ENCODE peak calls at places on chromosomes 6 and 20, in seven cellular contexts. A is vagina, Z is left ventricle myocardium inferior, Q is GM06990, U is H9, J is PC-3, F is neural crest cell. E is an unnamed sample.

GRCh38 chr20:63577317-63577894 is 3.4 kb upstream of the HELZ2 start:
- DNase-seq in A (no peak), Z (peak), Q (no peak), U (no peak), J (no peak), F (no peak), E (no peak)

GRCh38 chr6:501891-502601 is 110.5 kb downstream of the IRF4 start:
- DNase-seq in A (no peak), Z (no peak), Q (peak), U (no peak), J (no peak), F (no peak), E (no peak)

GRCh38 chr6:4962905-4963304 is 40.9 kb downstream of the RPP40 start:
- DNase-seq in A (peak), Z (no peak), Q (no peak), U (no peak), J (no peak), F (no peak), E (no peak)

GRCh38 chr6:153668758-153669157 is 370.3 kb upstream of the OPRM1 start:
- DNase-seq in A (no peak), Z (no peak), Q (no peak), U (no peak), J (no peak), F (no peak), E (no peak)

GRCh38 chr6:151112130-151112529 is 127.6 kb upstream of the AKAP12 start:
- DNase-seq in A (no peak), Z (no peak), Q (no peak), U (no peak), J (no peak), F (no peak), E (no peak)

GRCh38 chr6:157056275-157056674 is 267.0 kb downstream of the TMEM242 start:
- DNase-seq in A (no peak), Z (no peak), Q (peak), U (no peak), J (no peak), F (no peak), E (no peak)

GRCh38 chr20:13085275-13085674 is 76.5 kb downstream of the SPTLC3 start:
- DNase-seq in A (no peak), Z (no peak), Q (no peak), U (no peak), J (peak), F (no peak), E (no peak)

GRCh38 chr6:4358414-4359107 is 223.2 kb upstream of the ECI2 start:
- DNase-seq in A (peak), Z (peak), Q (no peak), U (peak), J (peak), F (peak), E (peak)

GRCh38 chr20:38181207-38181693 is 16.2 kb upstream of the TGM2 start:
- DNase-seq in A (no peak), Z (no peak), Q (peak), U (no peak), J (peak), F (no peak), E (no peak)

GRCh38 chr6:25136879-25137278 is 142.3 kb upstream of the CARMIL1 start:
- DNase-seq in A (no peak), Z (no peak), Q (no peak), U (no peak), J (no peak), F (no peak), E (no peak)

GRCh38 chr20:43843096-43843964 is 71.3 kb upstream of the TOX2 start:
- DNase-seq in A (peak), Z (no peak), Q (no peak), U (no peak), J (peak), F (no peak), E (peak)

GRCh38 chr6:81793811-81794210 is 41.3 kb upstream of the TENT5A start:
- DNase-seq in A (no peak), Z (no peak), Q (no peak), U (no peak), J (no peak), F (no peak), E (no peak)

GRCh38 chr20:42721923-42722322 is 467.8 kb downstream of the PTPRT start:
- DNase-seq in A (no peak), Z (no peak), Q (no peak), U (no peak), J (no peak), F (no peak), E (peak)

GRCh38 chr6:33213166-33213988 is 5.1 kb downstream of the RING1 start:
- DNase-seq in A (no peak), Z (no peak), Q (no peak), U (no peak), J (no peak), F (peak), E (no peak)

GRCh38 chr20:38806855-38807655 is 1.6 kb downstream of the PPP1R16B start:
- DNase-seq in A (no peak), Z (no peak), Q (peak), U (no peak), J (no peak), F (no peak), E (no peak)

GRCh38 chr6:169865346-169866139 is 114.1 kb downstream of the ERMARD start:
- DNase-seq in A (peak), Z (no peak), Q (no peak), U (no peak), J (no peak), F (no peak), E (no peak)

GRCh38 chr6:119148102-119148824 is 69.8 kb upstream of the FAM184A start:
- DNase-seq in A (no peak), Z (no peak), Q (no peak), U (peak), J (peak), F (peak), E (peak)

GRCh38 chr6:3222506-3223038 is 4.9 kb downstream of the TUBB2B start:
- DNase-seq in A (no peak), Z (no peak), Q (no peak), U (no peak), J (no peak), F (no peak), E (no peak)

GRCh38 chr6:136873733-136874132 is 48.4 kb upstream of the SLC35D3 start:
- DNase-seq in A (no peak), Z (no peak), Q (no peak), U (no peak), J (no peak), F (no peak), E (peak)

GRCh38 chr6:134379599-134379998 is 61.7 kb upstream of the SGK1 start:
- DNase-seq in A (no peak), Z (no peak), Q (no peak), U (no peak), J (no peak), F (no peak), E (no peak)

GRCh38 chr6:157020398-157021266 is 243.5 kb downstream of the ARID1B start:
- DNase-seq in A (peak), Z (peak), Q (no peak), U (peak), J (peak), F (no peak), E (no peak)

GRCh38 chr6:83250235-83250634 is 57.1 kb downstream of the RWDD2A start:
- DNase-seq in A (no peak), Z (no peak), Q (no peak), U (no peak), J (no peak), F (no peak), E (no peak)

GRCh38 chr6:69421986-69422385 is 374.8 kb downstream of the LMBRD1 start:
- DNase-seq in A (no peak), Z (no peak), Q (no peak), U (no peak), J (no peak), F (no peak), E (no peak)

GRCh38 chr6:16481680-16482079 is 243.3 kb downstream of the GMPR start:
- DNase-seq in A (no peak), Z (no peak), Q (peak), U (no peak), J (no peak), F (no peak), E (no peak)

GRCh38 chr6:142210606-142211005 is 63.5 kb downstream of the VTA1 start:
- DNase-seq in A (no peak), Z (no peak), Q (no peak), U (no peak), J (no peak), F (no peak), E (no peak)

GRCh38 chr6:9332241-9332640 is 896.9 kb upstream of the SLC35B3 start:
- DNase-seq in A (no peak), Z (no peak), Q (no peak), U (no peak), J (no peak), F (no peak), E (no peak)

GRCh38 chr20:35618372-35619131 is 2.9 kb downstream of the SPAG4 start:
- DNase-seq in A (no peak), Z (no peak), Q (no peak), U (peak), J (peak), F (no peak), E (no peak)

GRCh38 chr20:56088381-56088780 is 83.1 kb upstream of the CBLN4 start:
- DNase-seq in A (no peak), Z (no peak), Q (no peak), U (no peak), J (no peak), F (no peak), E (no peak)

GRCh38 chr6:41536884-41537347 is 9.3 kb upstream of the FOXP4 start:
- DNase-seq in A (no peak), Z (no peak), Q (no peak), U (no peak), J (peak), F (no peak), E (peak)

GRCh38 chr6:116397960-116398359 is 27.2 kb downstream of the DSE start:
- DNase-seq in A (no peak), Z (no peak), Q (no peak), U (no peak), J (no peak), F (no peak), E (no peak)

GRCh38 chr6:33163540-33163939 is 28.7 kb downstream of the COL11A2 start:
- DNase-seq in A (no peak), Z (no peak), Q (no peak), U (no peak), J (no peak), F (no peak), E (no peak)

GRCh38 chr20:53283011-53283410 is 310.6 kb downstream of the ZNF217 start:
- DNase-seq in A (no peak), Z (no peak), Q (no peak), U (no peak), J (no peak), F (no peak), E (no peak)

GRCh38 chr6:64280569-64280968 is 645.0 kb downstream of the PHF3 start:
- DNase-seq in A (no peak), Z (no peak), Q (no peak), U (no peak), J (peak), F (peak), E (no peak)

GRCh38 chr6:160789263-160790027 is 87.4 kb downstream of the PLG start:
- DNase-seq in A (no peak), Z (no peak), Q (peak), U (no peak), J (no peak), F (no peak), E (no peak)

GRCh38 chr6:167699141-167700036 is 127.3 kb upstream of the AFDN start:
- DNase-seq in A (no peak), Z (peak), Q (peak), U (no peak), J (peak), F (no peak), E (no peak)

GRCh38 chr6:79146426-79146825 is 68.4 kb upstream of the PHIP start:
- DNase-seq in A (no peak), Z (no peak), Q (no peak), U (no peak), J (no peak), F (no peak), E (no peak)

GRCh38 chr6:31165986-31166385 is 4.5 kb downstream of the POU5F1 start:
- DNase-seq in A (no peak), Z (no peak), Q (no peak), U (no peak), J (no peak), F (no peak), E (no peak)

GRCh38 chr20:24918579-24919566 is 30.2 kb upstream of the CST7 start:
- DNase-seq in A (no peak), Z (no peak), Q (no peak), U (no peak), J (no peak), F (no peak), E (no peak)

GRCh38 chr6:101597711-101598110 is 204.2 kb downstream of the GRIK2 start:
- DNase-seq in A (no peak), Z (no peak), Q (no peak), U (no peak), J (no peak), F (no peak), E (peak)

DNA sequence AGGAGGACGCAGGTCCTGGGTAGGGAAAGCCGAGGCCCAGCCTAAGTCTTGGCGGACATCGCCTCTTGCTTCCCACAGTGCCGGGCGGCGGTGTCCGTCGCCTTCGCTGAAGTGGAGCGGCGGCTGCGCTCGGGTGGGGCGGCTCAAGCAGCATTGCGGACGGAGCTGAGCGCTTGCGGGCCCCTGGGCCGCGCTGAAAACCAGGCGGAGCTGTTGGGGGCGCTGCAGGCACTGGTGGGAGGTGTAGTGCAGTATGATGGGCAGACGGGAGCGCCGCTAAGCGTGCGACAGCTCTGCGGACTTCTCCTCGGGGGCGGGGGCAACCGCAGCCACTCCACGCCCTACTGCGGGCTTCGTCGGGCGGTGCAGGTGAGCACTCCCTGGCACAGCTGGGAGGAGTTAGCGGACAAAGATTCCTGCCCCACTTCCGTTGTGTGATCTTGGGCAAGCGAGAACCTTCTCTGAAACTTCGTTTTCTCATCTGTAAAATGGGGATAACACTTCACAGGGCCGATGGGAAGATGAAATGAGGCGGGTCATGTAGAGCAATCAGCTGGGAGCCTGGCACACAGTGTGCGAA is 4.3 kb downstream of the PRSS16 start:
- DNase-seq in A (no peak), Z (no peak), Q (peak), U (peak), J (peak), F (peak), E (peak)
- TF ChIP-seq CTCF in A (no peak), Z (no peak), Q (peak), U (peak), J (peak), F (peak), E (peak)

GRCh38 chr6:131199568-131200272 is 64.5 kb downstream of the AKAP7 start:
- DNase-seq in A (no peak), Z (no peak), Q (peak), U (peak), J (peak), F (peak), E (peak)
- TF ChIP-seq CTCF in A (peak), Z (peak), Q (peak), U (peak), J (peak), F (peak), E (peak)

GRCh38 chr6:11043961-11044711 is at the start of gene ELOVL2:
- DNase-seq in A (no peak), Z (peak), Q (peak), U (peak), J (peak), F (peak), E (no peak)
- TF ChIP-seq CTCF in A (no peak), Z (peak), Q (no peak), U (no peak), J (peak), F (peak), E (peak)

DNA sequence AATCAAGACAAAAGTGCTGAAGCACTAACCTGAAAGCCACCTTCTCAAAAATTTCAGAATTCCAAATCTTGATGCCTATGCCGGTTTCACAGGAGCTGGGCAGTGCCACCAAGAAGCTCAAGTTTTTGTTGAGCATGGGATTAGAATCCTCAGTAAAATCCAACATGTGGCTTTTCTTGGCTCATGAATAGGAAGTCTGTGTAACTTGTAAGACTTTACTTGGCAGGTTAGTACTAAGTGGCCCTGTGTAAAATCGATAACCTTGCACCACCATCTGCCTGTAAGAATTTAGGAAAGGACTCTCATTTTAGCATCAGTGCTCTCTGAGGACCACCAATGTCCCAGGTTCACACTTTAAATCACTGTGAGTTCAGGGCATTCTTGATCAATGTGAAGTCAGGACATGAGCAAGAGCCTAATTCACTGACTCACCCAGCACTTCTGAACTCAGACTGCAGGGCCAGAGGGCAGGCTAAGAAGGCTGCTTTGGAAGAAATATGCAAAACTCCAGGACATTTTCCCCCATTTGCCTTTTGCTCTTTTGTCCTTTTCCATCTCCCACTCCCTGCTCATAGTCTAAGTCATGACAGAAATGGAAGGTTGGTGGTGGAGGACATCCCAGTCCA is 113.2 kb downstream of the EDN1 start:
- DNase-seq in A (no peak), Z (no peak), Q (no peak), U (no peak), J (peak), F (no peak), E (peak)
- TF ChIP-seq CTCF in A (no peak), Z (no peak), Q (no peak), U (no peak), J (no peak), F (no peak), E (peak)

DNA sequence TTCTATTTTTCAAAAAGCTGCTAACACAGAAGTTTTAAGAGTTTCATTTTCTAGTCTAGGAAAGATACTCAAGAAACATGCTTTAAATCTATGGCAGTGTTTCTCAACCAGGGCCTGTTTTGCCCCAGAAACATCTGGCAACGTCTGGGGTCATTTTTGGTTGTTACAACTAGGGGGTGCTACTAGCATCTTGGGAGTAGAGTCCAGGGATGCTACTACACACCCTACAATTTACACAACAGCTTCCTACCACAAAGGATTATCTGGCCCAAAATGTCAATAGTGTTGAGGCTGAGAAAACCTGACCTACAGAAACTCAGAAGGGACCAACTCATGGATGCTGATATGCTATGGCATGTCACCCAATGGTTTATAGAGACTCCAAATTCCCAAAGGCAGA is 24.4 kb downstream of the SERAC1 start:
- DNase-seq in A (no peak), Z (no peak), Q (no peak), U (peak), J (peak), F (no peak), E (no peak)
- TF ChIP-seq CTCF in A (no peak), Z (no peak), Q (peak), U (peak), J (peak), F (no peak), E (peak)

DNA sequence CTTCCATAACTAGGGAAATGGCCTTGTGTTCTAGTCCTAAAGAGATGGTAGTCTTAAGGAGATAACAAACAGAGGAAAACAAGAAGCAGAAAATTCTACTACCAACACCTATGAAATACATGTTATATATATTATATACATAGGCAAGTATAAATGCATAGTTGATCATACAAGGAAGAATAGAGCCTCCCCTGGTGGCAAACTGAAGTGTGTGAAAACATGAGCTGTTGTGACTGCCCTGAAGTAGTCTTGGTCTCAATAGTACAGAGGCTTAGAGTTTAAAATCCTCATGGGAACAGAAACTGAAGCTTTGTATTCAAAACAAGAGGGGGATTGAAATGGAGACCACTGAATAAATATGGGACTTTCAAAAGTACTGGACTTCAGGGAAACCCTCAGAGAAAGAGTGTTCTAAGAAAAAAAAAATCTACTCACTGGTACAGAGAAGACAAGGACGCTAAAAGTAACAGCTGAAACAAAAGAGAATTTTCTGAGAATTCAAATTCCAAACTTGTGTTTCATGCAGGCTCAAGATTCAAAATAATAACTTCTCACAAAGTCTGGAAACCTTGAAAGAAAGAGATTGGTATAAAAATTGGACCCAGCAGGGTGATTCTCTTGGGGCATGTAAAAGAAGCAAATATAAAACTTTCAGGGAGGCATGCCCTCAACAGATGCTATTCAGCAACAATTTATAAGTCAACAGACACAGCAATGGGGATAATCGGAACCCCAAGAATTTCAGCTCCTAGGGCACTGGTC is 59.7 kb upstream of the SAMD3 start:
- DNase-seq in A (no peak), Z (no peak), Q (peak), U (no peak), J (peak), F (no peak), E (no peak)
- TF ChIP-seq CTCF in A (no peak), Z (no peak), Q (peak), U (peak), J (peak), F (peak), E (peak)

GRCh38 chr6:163066200-163066599 is 338.4 kb downstream of the PACRG start:
- DNase-seq in A (no peak), Z (no peak), Q (no peak), U (no peak), J (no peak), F (no peak), E (no peak)
- TF ChIP-seq CTCF in A (no peak), Z (no peak), Q (no peak), U (no peak), J (no peak), F (no peak), E (no peak)